ENCODE peak calls at places on chromosomes 3 and 15, in five cellular contexts. One of them, this sample, is unnamed.

GRCh38 chr3:166533740-166534139 is 696.5 kb upstream of the BCHE start:
- DNase-seq in IMR-90: no peak
- DNase-seq in mesendoderm: no peak
- DNase-seq in neuronal stem cell: no peak
- DNase-seq in trophoblast cell: no peak
- DNase-seq in this sample: no peak

GRCh38 chr15:63332367-63333078 is 49.1 kb downstream of the CA12 start:
- DNase-seq in mesendoderm: no peak
- DNase-seq in neuronal stem cell: no peak
- DNase-seq in trophoblast cell: no peak
- DNase-seq in IMR-90: peak; percentile 96
- DNase-seq in this sample: peak; percentile 71

GRCh38 chr3:187040637-187041361 is 98.5 kb downstream of the RPL39L start:
- DNase-seq in trophoblast cell: peak; percentile 93
- DNase-seq in mesendoderm: peak; percentile 67
- DNase-seq in neuronal stem cell: no peak
- DNase-seq in IMR-90: peak; percentile 56
- DNase-seq in this sample: peak; percentile 52

GRCh38 chr3:37217098-37217849 is 42.9 kb upstream of the LRRFIP2 start:
- DNase-seq in IMR-90: no peak
- DNase-seq in mesendoderm: no peak
- DNase-seq in trophoblast cell: no peak
- DNase-seq in neuronal stem cell: no peak
- DNase-seq in this sample: no peak

GRCh38 chr15:59232476-59232875 is 25.8 kb downstream of the LDHAL6B start:
- DNase-seq in trophoblast cell: peak; percentile 13
- DNase-seq in neuronal stem cell: no peak
- DNase-seq in IMR-90: peak; percentile 93
- DNase-seq in mesendoderm: no peak
- DNase-seq in this sample: peak; percentile 87

GRCh38 chr15:58115692-58116091 is 22.5 kb upstream of the AQP9 start:
- DNase-seq in neuronal stem cell: no peak
- DNase-seq in IMR-90: no peak
- DNase-seq in mesendoderm: peak; percentile 54
- DNase-seq in trophoblast cell: peak; percentile 61
- DNase-seq in this sample: peak; percentile 1

GRCh38 chr15:78208341-78208844 is 26.0 kb downstream of the ACSBG1 start:
- DNase-seq in neuronal stem cell: no peak
- DNase-seq in mesendoderm: no peak
- DNase-seq in IMR-90: no peak
- DNase-seq in trophoblast cell: no peak
- DNase-seq in this sample: no peak

GRCh38 chr3:66481071-66482001 is 19.5 kb downstream of the LRIG1 start:
- DNase-seq in trophoblast cell: no peak
- DNase-seq in IMR-90: peak; percentile 90
- DNase-seq in neuronal stem cell: no peak
- DNase-seq in mesendoderm: no peak
- DNase-seq in this sample: peak; percentile 84

GRCh38 chr3:14537590-14538450 is 2.3 kb downstream of the GRIP2 start:
- DNase-seq in mesendoderm: peak; percentile 69
- DNase-seq in trophoblast cell: no peak
- DNase-seq in IMR-90: no peak
- DNase-seq in neuronal stem cell: no peak
- DNase-seq in this sample: no peak

GRCh38 chr3:187227658-187228258 is 30.5 kb downstream of the RTP1 start:
- DNase-seq in IMR-90: peak; percentile 86
- DNase-seq in mesendoderm: no peak
- DNase-seq in trophoblast cell: peak; percentile 85
- DNase-seq in neuronal stem cell: no peak
- DNase-seq in this sample: peak; percentile 59

GRCh38 chr3:117477214-117477755 is 767.7 kb downstream of the TUSC7 start:
- DNase-seq in trophoblast cell: no peak
- DNase-seq in neuronal stem cell: no peak
- DNase-seq in mesendoderm: no peak
- DNase-seq in IMR-90: no peak
- DNase-seq in this sample: no peak

GRCh38 chr3:57078366-57079220 is 18.1 kb downstream of the SPATA12 start:
- DNase-seq in neuronal stem cell: no peak
- DNase-seq in mesendoderm: peak; percentile 78
- DNase-seq in IMR-90: peak; percentile 16
- DNase-seq in trophoblast cell: peak; percentile 95
- DNase-seq in this sample: peak; percentile 84

GRCh38 chr3:7309707-7310106 is 448.8 kb downstream of the GRM7 start:
- DNase-seq in mesendoderm: peak; percentile 45
- DNase-seq in trophoblast cell: peak; percentile 14
- DNase-seq in IMR-90: no peak
- DNase-seq in neuronal stem cell: no peak
- DNase-seq in this sample: peak; percentile 73

GRCh38 chr3:89098964-89099585 is 8.3 kb upstream of the EPHA3 start:
- DNase-seq in trophoblast cell: peak; percentile 73
- DNase-seq in IMR-90: peak; percentile 56
- DNase-seq in mesendoderm: peak; percentile 76
- DNase-seq in neuronal stem cell: peak; percentile 42
- DNase-seq in this sample: peak; percentile 65

GRCh38 chr3:153414972-153415371 is 252.9 kb downstream of the RAP2B start:
- DNase-seq in IMR-90: peak; percentile 8
- DNase-seq in neuronal stem cell: no peak
- DNase-seq in mesendoderm: no peak
- DNase-seq in trophoblast cell: peak; percentile 59
- DNase-seq in this sample: no peak
- H2AK5ac ChIP-seq in IMR-90: no peak overlapping the region
- H2AK5ac ChIP-seq in neuronal stem cell: no peak overlapping the region
- H2AK5ac ChIP-seq in mesendoderm: no peak overlapping the region
- H2AK5ac ChIP-seq in trophoblast cell: no peak overlapping the region
- H2AK5ac ChIP-seq in this sample: no peak overlapping the region

GRCh38 chr3:50265988-50266387 is 3.0 kb upstream of the SEMA3B start:
- DNase-seq in trophoblast cell: peak; percentile 73
- DNase-seq in IMR-90: no peak
- DNase-seq in neuronal stem cell: no peak
- DNase-seq in mesendoderm: no peak
- DNase-seq in this sample: no peak
- H2AK5ac ChIP-seq in trophoblast cell: peak overlapping the region; percentile 53
- H2AK5ac ChIP-seq in IMR-90: peak overlapping the region; percentile 100
- H2AK5ac ChIP-seq in neuronal stem cell: peak overlapping the region; percentile 98
- H2AK5ac ChIP-seq in mesendoderm: no peak overlapping the region
- H2AK5ac ChIP-seq in this sample: peak overlapping the region; percentile 80

GRCh38 chr15:90075420-90076289 is 26.6 kb downstream of the IDH2 start:
- DNase-seq in trophoblast cell: peak; percentile 91
- DNase-seq in IMR-90: no peak
- DNase-seq in mesendoderm: peak; percentile 95
- DNase-seq in neuronal stem cell: no peak
- DNase-seq in this sample: no peak
- H2AK5ac ChIP-seq in trophoblast cell: no peak overlapping the region
- H2AK5ac ChIP-seq in IMR-90: no peak overlapping the region
- H2AK5ac ChIP-seq in mesendoderm: peak overlapping the region; percentile 77
- H2AK5ac ChIP-seq in neuronal stem cell: no peak overlapping the region
- H2AK5ac ChIP-seq in this sample: no peak overlapping the region

GRCh38 chr15:33844186-33844585 is 124.1 kb upstream of the CHRM5 start:
- DNase-seq in mesendoderm: no peak
- DNase-seq in IMR-90: no peak
- DNase-seq in neuronal stem cell: no peak
- DNase-seq in trophoblast cell: no peak
- DNase-seq in this sample: no peak

GRCh38 chr15:33846151-33846550 is 122.1 kb upstream of the CHRM5 start:
- DNase-seq in mesendoderm: no peak
- DNase-seq in IMR-90: no peak
- DNase-seq in neuronal stem cell: no peak
- DNase-seq in trophoblast cell: peak; percentile 96
- DNase-seq in this sample: no peak

GRCh38 chr15:33844597-33844996 is 123.7 kb upstream of the CHRM5 start:
- DNase-seq in neuronal stem cell: no peak
- DNase-seq in trophoblast cell: no peak
- DNase-seq in IMR-90: no peak
- DNase-seq in mesendoderm: no peak
- DNase-seq in this sample: no peak

GRCh38 chr15:33848011-33848410 is 120.3 kb upstream of the CHRM5 start:
- DNase-seq in IMR-90: no peak
- DNase-seq in mesendoderm: no peak
- DNase-seq in neuronal stem cell: no peak
- DNase-seq in trophoblast cell: no peak
- DNase-seq in this sample: no peak

GRCh38 chr15:33846862-33847261 is 121.4 kb upstream of the CHRM5 start:
- DNase-seq in trophoblast cell: peak; percentile 93
- DNase-seq in IMR-90: no peak
- DNase-seq in neuronal stem cell: no peak
- DNase-seq in mesendoderm: peak; percentile 16
- DNase-seq in this sample: peak; percentile 25
- H2AK5ac ChIP-seq in trophoblast cell: no peak overlapping the region
- H2AK5ac ChIP-seq in IMR-90: no peak overlapping the region
- H2AK5ac ChIP-seq in neuronal stem cell: no peak overlapping the region
- H2AK5ac ChIP-seq in mesendoderm: no peak overlapping the region
- H2AK5ac ChIP-seq in this sample: no peak overlapping the region